ENCODE peak calls at places on chromosome 6, in ten cellular contexts. One of them, this sample, is unnamed.

GRCh38 chr6:169847141-169847674 is 95.8 kb downstream of the ERMARD start:
- DNase-seq in stimulated activated CD4-positive, alpha-beta T cell treated with anti-CD3 and anti-CD28 coated beads, Interleukin-15, amount 100 ng/mL, for 24 hours: no peak
- DNase-seq in WTC11: no peak
- DNase-seq in hippocampal formation: no peak
- DNase-seq in globus pallidus: no peak
- DNase-seq in CD8-positive, alpha-beta memory T cell: no peak
- DNase-seq in substantia nigra: no peak
- DNase-seq in EL: no peak
- DNase-seq in activated CD4-positive, alpha-beta T cell treated with anti-CD3 and anti-CD28 coated beads, Interleukin-2, amount 50 U/mL, for 24 hours: no peak
- DNase-seq in naive thymus-derived CD8-positive, alpha-beta T cell: no peak
- DNase-seq in this sample: no peak

GRCh38 chr6:128803911-128804310 is 79.0 kb upstream of the LAMA2 start:
- DNase-seq in stimulated activated CD4-positive, alpha-beta T cell treated with anti-CD3 and anti-CD28 coated beads, Interleukin-15, amount 100 ng/mL, for 24 hours: no peak
- DNase-seq in WTC11: no peak
- DNase-seq in hippocampal formation: peak
- DNase-seq in globus pallidus: peak
- DNase-seq in CD8-positive, alpha-beta memory T cell: no peak
- DNase-seq in substantia nigra: no peak
- DNase-seq in EL: peak
- DNase-seq in activated CD4-positive, alpha-beta T cell treated with anti-CD3 and anti-CD28 coated beads, Interleukin-2, amount 50 U/mL, for 24 hours: no peak
- DNase-seq in naive thymus-derived CD8-positive, alpha-beta T cell: no peak
- DNase-seq in this sample: no peak

GRCh38 chr6:159943101-159943632 is 25.7 kb upstream of the IGF2R start:
- DNase-seq in stimulated activated CD4-positive, alpha-beta T cell treated with anti-CD3 and anti-CD28 coated beads, Interleukin-15, amount 100 ng/mL, for 24 hours: no peak
- DNase-seq in WTC11: no peak
- DNase-seq in hippocampal formation: no peak
- DNase-seq in globus pallidus: no peak
- DNase-seq in CD8-positive, alpha-beta memory T cell: no peak
- DNase-seq in substantia nigra: no peak
- DNase-seq in EL: peak
- DNase-seq in activated CD4-positive, alpha-beta T cell treated with anti-CD3 and anti-CD28 coated beads, Interleukin-2, amount 50 U/mL, for 24 hours: no peak
- DNase-seq in naive thymus-derived CD8-positive, alpha-beta T cell: no peak
- DNase-seq in this sample: no peak

GRCh38 chr6:163291622-163292021 is 122.9 kb upstream of the QKI start:
- DNase-seq in stimulated activated CD4-positive, alpha-beta T cell treated with anti-CD3 and anti-CD28 coated beads, Interleukin-15, amount 100 ng/mL, for 24 hours: no peak
- DNase-seq in WTC11: no peak
- DNase-seq in hippocampal formation: no peak
- DNase-seq in globus pallidus: no peak
- DNase-seq in CD8-positive, alpha-beta memory T cell: no peak
- DNase-seq in substantia nigra: no peak
- DNase-seq in EL: peak
- DNase-seq in activated CD4-positive, alpha-beta T cell treated with anti-CD3 and anti-CD28 coated beads, Interleukin-2, amount 50 U/mL, for 24 hours: no peak
- DNase-seq in naive thymus-derived CD8-positive, alpha-beta T cell: no peak
- DNase-seq in this sample: no peak

GRCh38 chr6:158188591-158188990 is 20.4 kb downstream of the GTF2H5 start:
- DNase-seq in stimulated activated CD4-positive, alpha-beta T cell treated with anti-CD3 and anti-CD28 coated beads, Interleukin-15, amount 100 ng/mL, for 24 hours: no peak
- DNase-seq in WTC11: no peak
- DNase-seq in hippocampal formation: no peak
- DNase-seq in globus pallidus: peak
- DNase-seq in CD8-positive, alpha-beta memory T cell: no peak
- DNase-seq in substantia nigra: no peak
- DNase-seq in EL: no peak
- DNase-seq in activated CD4-positive, alpha-beta T cell treated with anti-CD3 and anti-CD28 coated beads, Interleukin-2, amount 50 U/mL, for 24 hours: no peak
- DNase-seq in naive thymus-derived CD8-positive, alpha-beta T cell: no peak
- DNase-seq in this sample: no peak

GRCh38 chr6:157928428-157928827 is 53.2 kb upstream of the SYNJ2 start:
- DNase-seq in stimulated activated CD4-positive, alpha-beta T cell treated with anti-CD3 and anti-CD28 coated beads, Interleukin-15, amount 100 ng/mL, for 24 hours: no peak
- DNase-seq in WTC11: no peak
- DNase-seq in hippocampal formation: no peak
- DNase-seq in globus pallidus: no peak
- DNase-seq in CD8-positive, alpha-beta memory T cell: no peak
- DNase-seq in substantia nigra: no peak
- DNase-seq in EL: no peak
- DNase-seq in activated CD4-positive, alpha-beta T cell treated with anti-CD3 and anti-CD28 coated beads, Interleukin-2, amount 50 U/mL, for 24 hours: no peak
- DNase-seq in naive thymus-derived CD8-positive, alpha-beta T cell: no peak
- DNase-seq in this sample: no peak

GRCh38 chr6:145977881-145978280 is 13.7 kb upstream of the SHPRH start:
- DNase-seq in stimulated activated CD4-positive, alpha-beta T cell treated with anti-CD3 and anti-CD28 coated beads, Interleukin-15, amount 100 ng/mL, for 24 hours: no peak
- DNase-seq in WTC11: no peak
- DNase-seq in hippocampal formation: no peak
- DNase-seq in globus pallidus: no peak
- DNase-seq in CD8-positive, alpha-beta memory T cell: no peak
- DNase-seq in substantia nigra: no peak
- DNase-seq in EL: no peak
- DNase-seq in activated CD4-positive, alpha-beta T cell treated with anti-CD3 and anti-CD28 coated beads, Interleukin-2, amount 50 U/mL, for 24 hours: no peak
- DNase-seq in naive thymus-derived CD8-positive, alpha-beta T cell: no peak
- DNase-seq in this sample: no peak

GRCh38 chr6:139699335-139699734 is 324.9 kb upstream of the CITED2 start:
- DNase-seq in stimulated activated CD4-positive, alpha-beta T cell treated with anti-CD3 and anti-CD28 coated beads, Interleukin-15, amount 100 ng/mL, for 24 hours: no peak
- DNase-seq in WTC11: no peak
- DNase-seq in hippocampal formation: no peak
- DNase-seq in globus pallidus: no peak
- DNase-seq in CD8-positive, alpha-beta memory T cell: no peak
- DNase-seq in substantia nigra: no peak
- DNase-seq in EL: peak
- DNase-seq in activated CD4-positive, alpha-beta T cell treated with anti-CD3 and anti-CD28 coated beads, Interleukin-2, amount 50 U/mL, for 24 hours: no peak
- DNase-seq in naive thymus-derived CD8-positive, alpha-beta T cell: no peak
- DNase-seq in this sample: no peak

GRCh38 chr6:166998256-166999144 is 697 bp upstream of the CEP43 start:
- DNase-seq in stimulated activated CD4-positive, alpha-beta T cell treated with anti-CD3 and anti-CD28 coated beads, Interleukin-15, amount 100 ng/mL, for 24 hours: peak
- DNase-seq in WTC11: peak
- DNase-seq in hippocampal formation: no peak
- DNase-seq in globus pallidus: no peak
- DNase-seq in CD8-positive, alpha-beta memory T cell: peak
- DNase-seq in substantia nigra: no peak
- DNase-seq in EL: peak
- DNase-seq in activated CD4-positive, alpha-beta T cell treated with anti-CD3 and anti-CD28 coated beads, Interleukin-2, amount 50 U/mL, for 24 hours: no peak
- DNase-seq in naive thymus-derived CD8-positive, alpha-beta T cell: peak
- DNase-seq in this sample: no peak

GRCh38 chr6:56808871-56809359 is 146.0 kb upstream of the BEND6 start:
- DNase-seq in stimulated activated CD4-positive, alpha-beta T cell treated with anti-CD3 and anti-CD28 coated beads, Interleukin-15, amount 100 ng/mL, for 24 hours: no peak
- DNase-seq in WTC11: no peak
- DNase-seq in hippocampal formation: no peak
- DNase-seq in globus pallidus: no peak
- DNase-seq in CD8-positive, alpha-beta memory T cell: no peak
- DNase-seq in substantia nigra: no peak
- DNase-seq in EL: peak
- DNase-seq in activated CD4-positive, alpha-beta T cell treated with anti-CD3 and anti-CD28 coated beads, Interleukin-2, amount 50 U/mL, for 24 hours: no peak
- DNase-seq in naive thymus-derived CD8-positive, alpha-beta T cell: no peak
- DNase-seq in this sample: no peak

GRCh38 chr6:132907915-132908314 is 93.5 kb downstream of the RPS12 start:
- DNase-seq in stimulated activated CD4-positive, alpha-beta T cell treated with anti-CD3 and anti-CD28 coated beads, Interleukin-15, amount 100 ng/mL, for 24 hours: no peak
- DNase-seq in WTC11: no peak
- DNase-seq in hippocampal formation: no peak
- DNase-seq in globus pallidus: no peak
- DNase-seq in CD8-positive, alpha-beta memory T cell: no peak
- DNase-seq in substantia nigra: no peak
- DNase-seq in EL: peak
- DNase-seq in activated CD4-positive, alpha-beta T cell treated with anti-CD3 and anti-CD28 coated beads, Interleukin-2, amount 50 U/mL, for 24 hours: no peak
- DNase-seq in naive thymus-derived CD8-positive, alpha-beta T cell: no peak
- DNase-seq in this sample: no peak

GRCh38 chr6:138692978-138693909 is 80.3 kb upstream of the CCDC28A start:
- DNase-seq in stimulated activated CD4-positive, alpha-beta T cell treated with anti-CD3 and anti-CD28 coated beads, Interleukin-15, amount 100 ng/mL, for 24 hours: peak
- DNase-seq in WTC11: peak
- DNase-seq in hippocampal formation: no peak
- DNase-seq in globus pallidus: peak
- DNase-seq in CD8-positive, alpha-beta memory T cell: no peak
- DNase-seq in substantia nigra: no peak
- DNase-seq in EL: peak
- DNase-seq in activated CD4-positive, alpha-beta T cell treated with anti-CD3 and anti-CD28 coated beads, Interleukin-2, amount 50 U/mL, for 24 hours: no peak
- DNase-seq in naive thymus-derived CD8-positive, alpha-beta T cell: peak
- DNase-seq in this sample: no peak

GRCh38 chr6:128508588-128509296 is 11.7 kb downstream of the PTPRK start:
- DNase-seq in stimulated activated CD4-positive, alpha-beta T cell treated with anti-CD3 and anti-CD28 coated beads, Interleukin-15, amount 100 ng/mL, for 24 hours: no peak
- DNase-seq in WTC11: no peak
- DNase-seq in hippocampal formation: peak
- DNase-seq in globus pallidus: peak
- DNase-seq in CD8-positive, alpha-beta memory T cell: no peak
- DNase-seq in substantia nigra: no peak
- DNase-seq in EL: peak
- DNase-seq in activated CD4-positive, alpha-beta T cell treated with anti-CD3 and anti-CD28 coated beads, Interleukin-2, amount 50 U/mL, for 24 hours: no peak
- DNase-seq in naive thymus-derived CD8-positive, alpha-beta T cell: no peak
- DNase-seq in this sample: no peak

GRCh38 chr6:144036064-144036873 is 28.2 kb upstream of the PLAGL1 start:
- DNase-seq in stimulated activated CD4-positive, alpha-beta T cell treated with anti-CD3 and anti-CD28 coated beads, Interleukin-15, amount 100 ng/mL, for 24 hours: peak
- DNase-seq in WTC11: peak
- DNase-seq in hippocampal formation: no peak
- DNase-seq in globus pallidus: peak
- DNase-seq in CD8-positive, alpha-beta memory T cell: no peak
- DNase-seq in substantia nigra: peak
- DNase-seq in EL: peak
- DNase-seq in activated CD4-positive, alpha-beta T cell treated with anti-CD3 and anti-CD28 coated beads, Interleukin-2, amount 50 U/mL, for 24 hours: no peak
- DNase-seq in naive thymus-derived CD8-positive, alpha-beta T cell: peak
- DNase-seq in this sample: peak

GRCh38 chr6:32852018-32852843 is 1.3 kb downstream of the TAP1 start:
- DNase-seq in stimulated activated CD4-positive, alpha-beta T cell treated with anti-CD3 and anti-CD28 coated beads, Interleukin-15, amount 100 ng/mL, for 24 hours: peak
- DNase-seq in WTC11: no peak
- DNase-seq in hippocampal formation: no peak
- DNase-seq in globus pallidus: no peak
- DNase-seq in CD8-positive, alpha-beta memory T cell: no peak
- DNase-seq in substantia nigra: no peak
- DNase-seq in EL: peak
- DNase-seq in activated CD4-positive, alpha-beta T cell treated with anti-CD3 and anti-CD28 coated beads, Interleukin-2, amount 50 U/mL, for 24 hours: no peak
- DNase-seq in naive thymus-derived CD8-positive, alpha-beta T cell: no peak
- DNase-seq in this sample: no peak

GRCh38 chr6:164415832-164416563 is 893.4 kb downstream of the C6orf118 start:
- DNase-seq in stimulated activated CD4-positive, alpha-beta T cell treated with anti-CD3 and anti-CD28 coated beads, Interleukin-15, amount 100 ng/mL, for 24 hours: no peak
- DNase-seq in WTC11: no peak
- DNase-seq in hippocampal formation: no peak
- DNase-seq in globus pallidus: no peak
- DNase-seq in CD8-positive, alpha-beta memory T cell: no peak
- DNase-seq in substantia nigra: no peak
- DNase-seq in EL: no peak
- DNase-seq in activated CD4-positive, alpha-beta T cell treated with anti-CD3 and anti-CD28 coated beads, Interleukin-2, amount 50 U/mL, for 24 hours: no peak
- DNase-seq in naive thymus-derived CD8-positive, alpha-beta T cell: no peak
- DNase-seq in this sample: no peak

GRCh38 chr6:48765352-48765961 is 654.5 kb upstream of the PTCHD4 start:
- DNase-seq in stimulated activated CD4-positive, alpha-beta T cell treated with anti-CD3 and anti-CD28 coated beads, Interleukin-15, amount 100 ng/mL, for 24 hours: no peak
- DNase-seq in WTC11: peak
- DNase-seq in hippocampal formation: peak
- DNase-seq in globus pallidus: peak
- DNase-seq in CD8-positive, alpha-beta memory T cell: no peak
- DNase-seq in substantia nigra: no peak
- DNase-seq in EL: peak
- DNase-seq in activated CD4-positive, alpha-beta T cell treated with anti-CD3 and anti-CD28 coated beads, Interleukin-2, amount 50 U/mL, for 24 hours: no peak
- DNase-seq in naive thymus-derived CD8-positive, alpha-beta T cell: no peak
- DNase-seq in this sample: peak

GRCh38 chr6:32685603-32686002 is 19.1 kb upstream of the HLA-DQB1 start:
- DNase-seq in stimulated activated CD4-positive, alpha-beta T cell treated with anti-CD3 and anti-CD28 coated beads, Interleukin-15, amount 100 ng/mL, for 24 hours: no peak
- DNase-seq in WTC11: no peak
- DNase-seq in hippocampal formation: no peak
- DNase-seq in globus pallidus: no peak
- DNase-seq in CD8-positive, alpha-beta memory T cell: no peak
- DNase-seq in substantia nigra: no peak
- DNase-seq in EL: no peak
- DNase-seq in activated CD4-positive, alpha-beta T cell treated with anti-CD3 and anti-CD28 coated beads, Interleukin-2, amount 50 U/mL, for 24 hours: no peak
- DNase-seq in naive thymus-derived CD8-positive, alpha-beta T cell: peak
- DNase-seq in this sample: no peak

GRCh38 chr6:7562769-7563168 is 21.3 kb downstream of the DSP start:
- DNase-seq in stimulated activated CD4-positive, alpha-beta T cell treated with anti-CD3 and anti-CD28 coated beads, Interleukin-15, amount 100 ng/mL, for 24 hours: no peak
- DNase-seq in WTC11: no peak
- DNase-seq in hippocampal formation: no peak
- DNase-seq in globus pallidus: no peak
- DNase-seq in CD8-positive, alpha-beta memory T cell: no peak
- DNase-seq in substantia nigra: no peak
- DNase-seq in EL: no peak
- DNase-seq in activated CD4-positive, alpha-beta T cell treated with anti-CD3 and anti-CD28 coated beads, Interleukin-2, amount 50 U/mL, for 24 hours: no peak
- DNase-seq in naive thymus-derived CD8-positive, alpha-beta T cell: no peak
- DNase-seq in this sample: no peak

GRCh38 chr6:84645563-84646266 is 118.7 kb downstream of the TBX18 start:
- DNase-seq in stimulated activated CD4-positive, alpha-beta T cell treated with anti-CD3 and anti-CD28 coated beads, Interleukin-15, amount 100 ng/mL, for 24 hours: no peak
- DNase-seq in WTC11: no peak
- DNase-seq in hippocampal formation: no peak
- DNase-seq in globus pallidus: no peak
- DNase-seq in CD8-positive, alpha-beta memory T cell: no peak
- DNase-seq in substantia nigra: no peak
- DNase-seq in EL: peak
- DNase-seq in activated CD4-positive, alpha-beta T cell treated with anti-CD3 and anti-CD28 coated beads, Interleukin-2, amount 50 U/mL, for 24 hours: no peak
- DNase-seq in naive thymus-derived CD8-positive, alpha-beta T cell: no peak
- DNase-seq in this sample: no peak

GRCh38 chr6:99608886-99609482 is 2.4 kb downstream of the PRDM13 start:
- DNase-seq in stimulated activated CD4-positive, alpha-beta T cell treated with anti-CD3 and anti-CD28 coated beads, Interleukin-15, amount 100 ng/mL, for 24 hours: no peak
- DNase-seq in WTC11: no peak
- DNase-seq in hippocampal formation: no peak
- DNase-seq in globus pallidus: no peak
- DNase-seq in CD8-positive, alpha-beta memory T cell: no peak
- DNase-seq in substantia nigra: no peak
- DNase-seq in EL: no peak
- DNase-seq in activated CD4-positive, alpha-beta T cell treated with anti-CD3 and anti-CD28 coated beads, Interleukin-2, amount 50 U/mL, for 24 hours: no peak
- DNase-seq in naive thymus-derived CD8-positive, alpha-beta T cell: no peak
- DNase-seq in this sample: no peak

GRCh38 chr6:2850480-2851150 is 9.0 kb upstream of the SERPINB1 start:
- DNase-seq in stimulated activated CD4-positive, alpha-beta T cell treated with anti-CD3 and anti-CD28 coated beads, Interleukin-15, amount 100 ng/mL, for 24 hours: no peak
- DNase-seq in WTC11: no peak
- DNase-seq in hippocampal formation: no peak
- DNase-seq in globus pallidus: no peak
- DNase-seq in CD8-positive, alpha-beta memory T cell: no peak
- DNase-seq in substantia nigra: no peak
- DNase-seq in EL: peak
- DNase-seq in activated CD4-positive, alpha-beta T cell treated with anti-CD3 and anti-CD28 coated beads, Interleukin-2, amount 50 U/mL, for 24 hours: no peak
- DNase-seq in naive thymus-derived CD8-positive, alpha-beta T cell: no peak
- DNase-seq in this sample: no peak

GRCh38 chr6:43877021-43877420 is 107.0 kb downstream of the VEGFA start:
- DNase-seq in stimulated activated CD4-positive, alpha-beta T cell treated with anti-CD3 and anti-CD28 coated beads, Interleukin-15, amount 100 ng/mL, for 24 hours: no peak
- DNase-seq in WTC11: no peak
- DNase-seq in hippocampal formation: no peak
- DNase-seq in globus pallidus: no peak
- DNase-seq in CD8-positive, alpha-beta memory T cell: no peak
- DNase-seq in substantia nigra: no peak
- DNase-seq in EL: no peak
- DNase-seq in activated CD4-positive, alpha-beta T cell treated with anti-CD3 and anti-CD28 coated beads, Interleukin-2, amount 50 U/mL, for 24 hours: no peak
- DNase-seq in naive thymus-derived CD8-positive, alpha-beta T cell: no peak
- DNase-seq in this sample: no peak

GRCh38 chr6:144219056-144219685 is 66.0 kb upstream of the UTRN start:
- DNase-seq in stimulated activated CD4-positive, alpha-beta T cell treated with anti-CD3 and anti-CD28 coated beads, Interleukin-15, amount 100 ng/mL, for 24 hours: no peak
- DNase-seq in WTC11: no peak
- DNase-seq in hippocampal formation: peak
- DNase-seq in globus pallidus: peak
- DNase-seq in CD8-positive, alpha-beta memory T cell: no peak
- DNase-seq in substantia nigra: no peak
- DNase-seq in EL: peak
- DNase-seq in activated CD4-positive, alpha-beta T cell treated with anti-CD3 and anti-CD28 coated beads, Interleukin-2, amount 50 U/mL, for 24 hours: no peak
- DNase-seq in naive thymus-derived CD8-positive, alpha-beta T cell: peak
- DNase-seq in this sample: no peak

GRCh38 chr6:154414021-154414813 is 57.6 kb upstream of the IPCEF1 start:
- DNase-seq in stimulated activated CD4-positive, alpha-beta T cell treated with anti-CD3 and anti-CD28 coated beads, Interleukin-15, amount 100 ng/mL, for 24 hours: no peak
- DNase-seq in WTC11: no peak
- DNase-seq in hippocampal formation: no peak
- DNase-seq in globus pallidus: no peak
- DNase-seq in CD8-positive, alpha-beta memory T cell: no peak
- DNase-seq in substantia nigra: no peak
- DNase-seq in EL: peak
- DNase-seq in activated CD4-positive, alpha-beta T cell treated with anti-CD3 and anti-CD28 coated beads, Interleukin-2, amount 50 U/mL, for 24 hours: no peak
- DNase-seq in naive thymus-derived CD8-positive, alpha-beta T cell: no peak
- DNase-seq in this sample: no peak

GRCh38 chr6:81749704-81750103 is 2.8 kb downstream of the TENT5A start:
- DNase-seq in stimulated activated CD4-positive, alpha-beta T cell treated with anti-CD3 and anti-CD28 coated beads, Interleukin-15, amount 100 ng/mL, for 24 hours: no peak
- DNase-seq in WTC11: no peak
- DNase-seq in hippocampal formation: no peak
- DNase-seq in globus pallidus: no peak
- DNase-seq in CD8-positive, alpha-beta memory T cell: no peak
- DNase-seq in substantia nigra: no peak
- DNase-seq in EL: peak
- DNase-seq in activated CD4-positive, alpha-beta T cell treated with anti-CD3 and anti-CD28 coated beads, Interleukin-2, amount 50 U/mL, for 24 hours: no peak
- DNase-seq in naive thymus-derived CD8-positive, alpha-beta T cell: no peak
- DNase-seq in this sample: no peak

GRCh38 chr6:150266309-150266708 is 102.5 kb upstream of the IYD start:
- DNase-seq in stimulated activated CD4-positive, alpha-beta T cell treated with anti-CD3 and anti-CD28 coated beads, Interleukin-15, amount 100 ng/mL, for 24 hours: no peak
- DNase-seq in WTC11: no peak
- DNase-seq in hippocampal formation: no peak
- DNase-seq in globus pallidus: no peak
- DNase-seq in CD8-positive, alpha-beta memory T cell: no peak
- DNase-seq in substantia nigra: no peak
- DNase-seq in EL: no peak
- DNase-seq in activated CD4-positive, alpha-beta T cell treated with anti-CD3 and anti-CD28 coated beads, Interleukin-2, amount 50 U/mL, for 24 hours: no peak
- DNase-seq in naive thymus-derived CD8-positive, alpha-beta T cell: no peak
- DNase-seq in this sample: no peak

GRCh38 chr6:16903470-16903869 is 142.2 kb upstream of the ATXN1 start:
- DNase-seq in stimulated activated CD4-positive, alpha-beta T cell treated with anti-CD3 and anti-CD28 coated beads, Interleukin-15, amount 100 ng/mL, for 24 hours: no peak
- DNase-seq in WTC11: no peak
- DNase-seq in hippocampal formation: no peak
- DNase-seq in globus pallidus: peak
- DNase-seq in CD8-positive, alpha-beta memory T cell: no peak
- DNase-seq in substantia nigra: no peak
- DNase-seq in EL: peak
- DNase-seq in activated CD4-positive, alpha-beta T cell treated with anti-CD3 and anti-CD28 coated beads, Interleukin-2, amount 50 U/mL, for 24 hours: no peak
- DNase-seq in naive thymus-derived CD8-positive, alpha-beta T cell: no peak
- DNase-seq in this sample: no peak

This sample was measured in iPS DF 6.9.